ENCODE peak calls at places on chromosomes 13 and 19, in four cellular contexts. E is fibroblast of mammary gland; A is astrocyte of the spinal cord; T is CD8-positive, alpha-beta T cell. Y is an unnamed sample.

GRCh38 chr19:18435848-18436631 is 1.9 kb downstream of the ISYNA1 start:
- DNase-seq in E (no peak), A (no peak), T (no peak), Y (no peak)

GRCh38 chr19:45547965-45548609 is 36.5 kb downstream of the OPA3 start:
- DNase-seq in E (peak), A (peak), T (no peak), Y (no peak)

GRCh38 chr19:14450168-14450874 is 17.2 kb downstream of the PKN1 start:
- DNase-seq in E (peak), A (no peak), T (no peak), Y (no peak)

GRCh38 chr13:113656015-113656588 is 1.9 kb downstream of the ATP4B start:
- DNase-seq in E (no peak), A (no peak), T (no peak), Y (no peak)

GRCh38 chr19:13095934-13096890 is 6.4 kb downstream of the LYL1 start:
- DNase-seq in E (no peak), A (no peak), T (no peak), Y (no peak)

GRCh38 chr19:53224606-53225005 is 30.1 kb downstream of the ZNF677 start:
- DNase-seq in E (no peak), A (no peak), T (no peak), Y (no peak)

GRCh38 chr13:85503797-85504196 is 295.4 kb downstream of the SLITRK6 start:
- DNase-seq in E (peak), A (peak), T (no peak), Y (peak)

GRCh38 chr19:31992750-31993149 is 352.7 kb upstream of the ZNF507 start:
- DNase-seq in E (no peak), A (no peak), T (no peak), Y (no peak)

GRCh38 chr13:59801107-59801880 is 362.4 kb downstream of the DIAPH3 start:
- DNase-seq in E (no peak), A (no peak), T (no peak), Y (no peak)

GRCh38 chr19:33438987-33439781 is 65.7 kb downstream of the CEBPG start:
- DNase-seq in E (no peak), A (no peak), T (no peak), Y (no peak)

GRCh38 chr19:18153555-18154134 is 682 bp downstream of the PIK3R2 start:
- DNase-seq in E (no peak), A (no peak), T (peak), Y (no peak)

GRCh38 chr19:41398603-41399002 is 985 bp downstream of the BCKDHA start:
- DNase-seq in E (no peak), A (no peak), T (no peak), Y (no peak)

GRCh38 chr19:10219678-10220077 is 11.5 kb downstream of the S1PR2 start:
- DNase-seq in E (peak), A (no peak), T (no peak), Y (no peak)

GRCh38 chr13:79776538-79776937 is 295.6 kb downstream of the NDFIP2 start:
- DNase-seq in E (peak), A (peak), T (no peak), Y (no peak)

GRCh38 chr13:24228852-24229458 is 68.4 kb downstream of the SPATA13 start:
- DNase-seq in E (peak), A (peak), T (no peak), Y (peak)

GRCh38 chr13:77832339-77833100 is 86.1 kb downstream of the EDNRB start:
- DNase-seq in E (peak), A (peak), T (no peak), Y (peak)

GRCh38 chr13:73242515-73243015 is 183.8 kb downstream of the KLF5 start:
- DNase-seq in E (no peak), A (no peak), T (no peak), Y (no peak)

GRCh38 chr13:42101821-42102580 is 53.6 kb downstream of the DGKH start:
- DNase-seq in E (no peak), A (no peak), T (no peak), Y (no peak)

GRCh38 chr13:27446986-27447583 is 3.3 kb downstream of the MTIF3 start:
- DNase-seq in E (no peak), A (no peak), T (no peak), Y (no peak)

GRCh38 chr13:110507678-110508381 is 53.7 kb downstream of the RAB20 start:
- DNase-seq in E (no peak), A (no peak), T (no peak), Y (no peak)

GRCh38 chr19:7507884-7508283 is 8.0 kb upstream of the ZNF358 start:
- DNase-seq in E (peak), A (peak), T (no peak), Y (peak)

GRCh38 chr13:27211771-27212364 is 39.5 kb upstream of the RPL21 start:
- DNase-seq in E (peak), A (peak), T (no peak), Y (no peak)

GRCh38 chr19:1001538-1002166 is 1.4 kb downstream of the GRIN3B start:
- DNase-seq in E (no peak), A (no peak), T (peak), Y (no peak)

GRCh38 chr19:50537769-50538230 is 24.1 kb upstream of the ASPDH start:
- DNase-seq in E (peak), A (peak), T (peak), Y (peak)

GRCh38 chr13:40780822-40781401 is 8.5 kb upstream of the SLC25A15 start:
- DNase-seq in E (no peak), A (peak), T (no peak), Y (no peak)

GRCh38 chr13:35524192-35524591 is 47.7 kb upstream of the MAB21L1 start:
- DNase-seq in E (peak), A (no peak), T (no peak), Y (no peak)

GRCh38 chr13:20495087-20496023 is 30.3 kb downstream of the CRYL1 start:
- DNase-seq in E (peak), A (peak), T (peak), Y (peak)

GRCh38 chr19:46180701-46181385 is 32.8 kb downstream of the IGFL2 start:
- DNase-seq in E (peak), A (peak), T (no peak), Y (no peak)

GRCh38 chr13:103354189-103354588 is 288.0 kb upstream of the SLC10A2 start:
- DNase-seq in E (peak), A (no peak), T (no peak), Y (no peak)

GRCh38 chr13:103350147-103350546 is 283.9 kb upstream of the SLC10A2 start:
- DNase-seq in E (no peak), A (no peak), T (no peak), Y (no peak)

GRCh38 chr13:103351035-103351828 is 285.0 kb upstream of the SLC10A2 start:
- DNase-seq in E (peak), A (peak), T (no peak), Y (peak)

DNA sequence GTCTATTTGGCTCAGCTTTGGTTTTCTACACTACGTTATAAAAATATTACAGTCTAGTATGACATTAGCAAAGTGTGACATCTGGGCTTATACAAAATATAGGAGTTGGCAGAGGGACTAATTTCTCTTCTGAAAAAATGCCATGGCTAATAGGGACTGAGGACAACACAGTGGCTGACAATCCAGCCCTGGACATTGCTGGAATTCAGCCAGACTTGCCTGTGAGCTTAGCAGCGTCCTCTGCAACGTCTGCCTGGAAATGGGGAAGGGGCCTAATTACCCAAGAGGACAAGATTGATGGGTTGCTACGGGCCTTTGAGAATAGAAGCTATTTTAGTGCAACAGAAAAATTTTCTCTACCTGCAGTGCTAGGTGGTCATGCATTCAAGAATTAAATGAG is 283.4 kb upstream of the SLC10A2 start:
- DNase-seq in E (no peak), A (no peak), T (no peak), Y (no peak)
- TF ChIP-seq CTCF in E (no peak), A (no peak), T (no peak), Y (no peak)

DNA sequence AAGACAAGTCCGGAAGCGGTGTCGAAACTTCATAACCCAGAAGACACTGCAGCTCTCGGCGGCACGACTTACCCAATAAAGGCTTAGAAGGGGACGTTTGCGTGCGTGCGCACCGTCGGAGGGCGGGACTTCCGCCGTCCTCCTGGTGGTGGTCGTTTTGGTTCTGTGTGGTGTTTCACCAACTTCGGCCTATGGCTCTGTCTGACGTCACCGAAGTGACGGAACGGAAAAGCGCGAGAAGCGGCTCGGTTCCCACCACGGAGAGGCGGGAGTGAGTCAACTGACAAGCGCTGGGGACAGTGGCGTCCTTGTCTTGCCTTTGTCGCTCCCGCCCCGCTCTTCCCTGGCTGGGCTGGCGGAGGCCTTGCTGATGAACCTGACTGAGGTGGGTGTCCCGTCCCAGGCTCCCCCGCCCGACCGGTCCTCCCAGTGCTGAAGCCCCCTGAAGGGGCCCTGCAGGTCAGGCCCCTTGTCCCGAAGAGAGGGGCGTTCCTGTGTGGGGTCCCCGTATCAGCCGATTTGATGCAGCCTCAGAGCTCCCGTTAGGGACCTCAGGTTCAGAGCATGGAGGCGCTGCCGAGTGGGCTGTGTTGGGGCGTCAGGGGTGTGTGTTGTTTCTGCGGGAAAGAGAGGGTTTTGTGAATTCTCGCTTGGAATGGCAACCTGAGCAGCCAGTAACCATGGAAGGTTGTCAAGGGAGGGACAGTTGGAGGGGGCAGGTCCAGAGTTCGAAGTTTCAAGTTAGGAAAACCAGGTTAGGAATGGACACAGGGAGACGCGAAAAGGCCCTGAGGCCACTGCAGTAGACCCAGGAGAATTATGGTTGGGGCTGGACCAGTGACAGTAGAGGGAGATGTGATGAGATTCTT is at the start of gene ZNF548:
- DNase-seq in E (peak), A (peak), T (peak), Y (peak)
- H3K4me3 ChIP-seq in E (peak), A (peak), T (peak), Y (peak)

DNA sequence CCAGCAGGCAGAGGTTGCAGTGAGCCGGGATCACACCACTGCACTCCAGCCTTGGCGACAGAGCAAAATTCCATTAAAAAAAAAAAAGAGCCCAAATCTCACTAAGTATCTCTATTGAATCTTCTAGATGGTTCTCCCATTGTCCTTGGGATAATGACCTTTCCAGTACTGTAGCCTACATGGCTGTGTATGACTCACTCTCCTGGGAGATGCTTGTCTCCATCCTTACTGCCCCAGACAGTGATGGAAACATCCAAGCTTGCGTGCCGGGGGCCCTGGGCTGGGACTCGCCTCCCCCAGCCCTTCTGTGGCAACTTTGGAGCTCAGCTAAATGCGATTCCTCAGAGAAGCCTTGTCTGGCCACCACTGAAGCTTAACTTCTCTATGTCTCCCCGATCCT is 49.7 kb downstream of the NWD1 start:
- DNase-seq in E (peak), A (no peak), T (no peak), Y (no peak)
- TF ChIP-seq CTCF in E (no peak), A (no peak), T (no peak), Y (no peak)

GRCh38 chr19:6248341-6248740 is 31.4 kb downstream of the MLLT1 start:
- DNase-seq in E (no peak), A (no peak), T (no peak), Y (no peak)
- H3K4me3 ChIP-seq in E (no peak), A (no peak), T (no peak), Y (no peak)

GRCh38 chr13:44437356-44438233 is 64.0 kb downstream of the SERP2 start:
- DNase-seq in E (peak), A (peak), T (no peak), Y (no peak)
- TF ChIP-seq CTCF in E (peak), A (peak), T (peak), Y (peak)

GRCh38 chr13:30738946-30739528 is 3.7 kb downstream of the ALOX5AP start:
- DNase-seq in E (no peak), A (no peak), T (no peak), Y (no peak)
- H3K4me3 ChIP-seq in E (no peak), A (no peak), T (no peak), Y (no peak)

GRCh38 chr13:96963786-96964475 is 30.3 kb downstream of the OXGR1 start:
- DNase-seq in E (no peak), A (no peak), T (no peak), Y (no peak)

GRCh38 chr13:96968027-96968426 is 26.2 kb downstream of the OXGR1 start:
- DNase-seq in E (no peak), A (no peak), T (no peak), Y (no peak)

GRCh38 chr13:96966415-96967102 is 27.7 kb downstream of the OXGR1 start:
- DNase-seq in E (no peak), A (no peak), T (no peak), Y (no peak)

GRCh38 chr13:96967248-96967745 is 27.0 kb downstream of the OXGR1 start:
- DNase-seq in E (no peak), A (no peak), T (no peak), Y (no peak)
- TF ChIP-seq CTCF in E (peak), A (no peak), T (no peak), Y (no peak)

GRCh38 chr19:35780058-35780457 is 4.7 kb downstream of the ARHGAP33 start:
- DNase-seq in E (no peak), A (no peak), T (no peak), Y (no peak)
- H3K4me3 ChIP-seq in E (no peak), A (no peak), T (no peak), Y (no peak)